ENCODE peak calls at places on chromosomes 1 and 21, in six cellular contexts. K is keratinocyte, S is endodermal cell, D is aorta, R is upper lobe of right lung, Q is IMR-90. Y is an unnamed sample.

GRCh38 chr1:243438815-243439214 is 183.0 kb downstream of the SDCCAG8 start:
- DNase-seq in K (no peak), S (no peak), D (no peak), R (no peak), Q (peak; percentile 17), Y (no peak)

GRCh38 chr1:247407180-247407616 is 8.8 kb upstream of the NLRP3 start:
- DNase-seq in K (no peak), S (no peak), D (peak; percentile 56), R (peak; percentile 73), Q (no peak), Y (no peak)

GRCh38 chr1:18528616-18529015 is 47.9 kb downstream of the KLHDC7A start:
- DNase-seq in K (no peak), S (no peak), D (no peak), R (no peak), Q (no peak), Y (no peak)

GRCh38 chr1:20530261-20530660 is 22.1 kb upstream of the FAM43B start:
- DNase-seq in K (no peak), S (no peak), D (no peak), R (no peak), Q (no peak), Y (no peak)

GRCh38 chr1:7705048-7705907 is 65.8 kb upstream of the VAMP3 start:
- DNase-seq in K (no peak), S (peak; percentile 82), D (peak; percentile 59), R (peak; percentile 76), Q (no peak), Y (peak; percentile 65)

GRCh38 chr1:25903986-25904385 is 2.2 kb downstream of the STMN1 start:
- DNase-seq in K (no peak), S (no peak), D (no peak), R (no peak), Q (no peak), Y (no peak)

GRCh38 chr1:63124666-63125191 is 197.6 kb upstream of the FOXD3 start:
- DNase-seq in K (no peak), S (no peak), D (no peak), R (no peak), Q (peak; percentile 70), Y (no peak)

GRCh38 chr1:165851034-165851658 is 23.7 kb downstream of the UCK2 start:
- DNase-seq in K (peak; percentile 44), S (no peak), D (no peak), R (no peak), Q (peak; percentile 40), Y (no peak)

GRCh38 chr1:54813479-54814147 is 12.5 kb upstream of the TTC22 start:
- DNase-seq in K (no peak), S (peak; percentile 76), D (no peak), R (no peak), Q (no peak), Y (no peak)

GRCh38 chr21:46304955-46305354 is 18.7 kb downstream of the C21orf58 start:
- DNase-seq in K (no peak), S (no peak), D (no peak), R (no peak), Q (no peak), Y (no peak)

GRCh38 chr1:37338658-37339057 is 135.7 kb upstream of the ZC3H12A start:
- DNase-seq in K (no peak), S (no peak), D (no peak), R (no peak), Q (no peak), Y (no peak)

GRCh38 chr1:245872475-245872874 is 634.6 kb downstream of the SMYD3 start:
- DNase-seq in K (no peak), S (no peak), D (no peak), R (no peak), Q (no peak), Y (no peak)

GRCh38 chr1:199452627-199453026 is 574.9 kb upstream of the NR5A2 start:
- DNase-seq in K (no peak), S (no peak), D (no peak), R (no peak), Q (no peak), Y (no peak)

GRCh38 chr1:51058863-51059262 is 43.2 kb upstream of the C1orf185 start:
- DNase-seq in K (no peak), S (peak; percentile 59), D (no peak), R (no peak), Q (peak; percentile 37), Y (no peak)

GRCh38 chr1:27366113-27366410 is 699 bp downstream of the MAP3K6 start:
- DNase-seq in K (no peak), S (peak; percentile 95), D (peak; percentile 94), R (peak; percentile 96), Q (peak; percentile 49), Y (peak; percentile 93)

GRCh38 chr1:221093903-221094865 is 214.9 kb downstream of the HLX start:
- DNase-seq in K (no peak), S (no peak), D (no peak), R (no peak), Q (no peak), Y (no peak)

GRCh38 chr1:223738465-223739365 is 26.4 kb downstream of the CAPN2 start:
- DNase-seq in K (no peak), S (no peak), D (no peak), R (peak; percentile 79), Q (no peak), Y (no peak)

GRCh38 chr1:26378088-26378878 is 5.7 kb upstream of the ZNF683 start:
- DNase-seq in K (peak; percentile 84), S (no peak), D (no peak), R (no peak), Q (peak; percentile 98), Y (no peak)

GRCh38 chr1:81231729-81232038 is 569.0 kb upstream of the ADGRL2 start:
- DNase-seq in K (no peak), S (no peak), D (no peak), R (no peak), Q (peak; percentile 11), Y (no peak)

GRCh38 chr1:41540886-41541591 is 56.6 kb upstream of the EDN2 start:
- DNase-seq in K (no peak), S (no peak), D (no peak), R (peak; percentile 67), Q (peak; percentile 52), Y (no peak)

GRCh38 chr1:244863491-244864252 is 671 bp downstream of the HNRNPU start:
- DNase-seq in K (no peak), S (no peak), D (peak; percentile 70), R (peak; percentile 81), Q (no peak), Y (peak; percentile 36)

GRCh38 chr21:38984982-38985422 is 179.3 kb downstream of the ETS2 start:
- DNase-seq in K (no peak), S (no peak), D (peak; percentile 62), R (no peak), Q (peak; percentile 86), Y (no peak)

GRCh38 chr1:227785812-227786608 is 29.5 kb upstream of the PRSS38 start:
- DNase-seq in K (no peak), S (peak; percentile 42), D (no peak), R (no peak), Q (no peak), Y (no peak)

DNA sequence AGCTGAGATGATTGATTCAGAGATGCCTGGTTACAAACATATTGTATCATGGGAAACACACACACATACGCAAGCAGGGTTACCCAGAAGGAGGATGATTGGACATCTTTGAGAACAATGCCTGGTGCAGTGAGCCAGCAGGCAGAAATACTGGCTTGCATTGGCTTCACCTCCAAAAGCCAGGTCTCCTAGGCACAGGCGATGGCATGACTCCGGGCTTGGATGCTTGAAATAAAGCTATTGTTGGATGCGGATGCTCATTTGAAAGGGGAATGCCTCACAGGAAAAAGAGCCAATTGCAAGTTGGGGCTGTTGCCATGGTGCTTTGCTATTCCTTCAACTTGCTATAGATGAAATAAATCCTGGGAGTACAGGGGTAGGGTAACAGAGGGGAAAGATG is 180.7 kb upstream of the SGIP1 start:
- DNase-seq in K (no peak), S (peak; percentile 73), D (no peak), R (no peak), Q (no peak), Y (no peak)
- H3K4me1 ChIP-seq in K (no peaks in the 10 kb centered on the region), S (peaks cover 47% of the 10 kb centered on the region), D (peaks cover 4% of the 10 kb centered on the region), R (peaks cover 53% of the 10 kb centered on the region), Q (peaks cover 17% of the 10 kb centered on the region), Y (peaks cover 21% of the 10 kb centered on the region)

GRCh38 chr1:38444311-38444710 is 397.7 kb upstream of the POU3F1 start:
- DNase-seq in K (peak; percentile 5), S (peak; percentile 44), D (no peak), R (no peak), Q (peak; percentile 69), Y (no peak)
- H3K27ac ChIP-seq in K (no peak overlapping the region), S (no peak overlapping the region), D (no peak overlapping the region), R (no peak overlapping the region), Q (no peak overlapping the region), Y (no peak overlapping the region)

DNA sequence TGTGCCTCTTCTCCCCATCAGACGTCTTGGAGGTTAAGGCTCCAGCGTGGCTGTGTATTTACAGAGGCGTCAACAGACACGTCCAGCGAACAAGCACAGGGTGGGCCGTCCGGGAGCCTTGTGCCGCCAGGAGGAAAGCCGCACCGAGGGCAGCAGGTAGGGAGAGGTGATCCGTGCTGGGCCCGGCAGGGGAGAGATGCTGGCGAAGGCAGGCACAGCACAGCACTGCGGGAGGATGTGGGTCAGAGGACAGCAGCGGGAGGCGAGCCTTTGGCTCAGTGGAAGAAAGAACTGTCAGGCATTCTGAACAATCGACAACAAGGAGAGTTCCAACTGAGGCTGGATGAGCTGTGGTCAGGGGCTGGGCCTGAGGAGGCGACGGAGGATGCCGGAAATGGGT is 144.1 kb upstream of the TNR start:
- DNase-seq in K (no peak), S (no peak), D (no peak), R (no peak), Q (no peak), Y (no peak)
- H3K27me3 ChIP-seq in K (no peaks in the 10 kb centered on the region), S (no peaks in the 10 kb centered on the region), D (no peaks in the 10 kb centered on the region), R (no peaks in the 10 kb centered on the region), Q (no peaks in the 10 kb centered on the region), Y (no peaks in the 10 kb centered on the region)

GRCh38 chr1:59680044-59680443 is 134.7 kb upstream of the HOOK1 start:
- DNase-seq in K (no peak), S (no peak), D (no peak), R (no peak), Q (no peak), Y (no peak)
- H3K4me1 ChIP-seq in K (peaks cover 12% of the 10 kb centered on the region), S (peaks cover 8% of the 10 kb centered on the region), D (no peaks in the 10 kb centered on the region), R (peaks cover 37% of the 10 kb centered on the region), Q (peaks cover 3% of the 10 kb centered on the region), Y (no peaks in the 10 kb centered on the region)

DNA sequence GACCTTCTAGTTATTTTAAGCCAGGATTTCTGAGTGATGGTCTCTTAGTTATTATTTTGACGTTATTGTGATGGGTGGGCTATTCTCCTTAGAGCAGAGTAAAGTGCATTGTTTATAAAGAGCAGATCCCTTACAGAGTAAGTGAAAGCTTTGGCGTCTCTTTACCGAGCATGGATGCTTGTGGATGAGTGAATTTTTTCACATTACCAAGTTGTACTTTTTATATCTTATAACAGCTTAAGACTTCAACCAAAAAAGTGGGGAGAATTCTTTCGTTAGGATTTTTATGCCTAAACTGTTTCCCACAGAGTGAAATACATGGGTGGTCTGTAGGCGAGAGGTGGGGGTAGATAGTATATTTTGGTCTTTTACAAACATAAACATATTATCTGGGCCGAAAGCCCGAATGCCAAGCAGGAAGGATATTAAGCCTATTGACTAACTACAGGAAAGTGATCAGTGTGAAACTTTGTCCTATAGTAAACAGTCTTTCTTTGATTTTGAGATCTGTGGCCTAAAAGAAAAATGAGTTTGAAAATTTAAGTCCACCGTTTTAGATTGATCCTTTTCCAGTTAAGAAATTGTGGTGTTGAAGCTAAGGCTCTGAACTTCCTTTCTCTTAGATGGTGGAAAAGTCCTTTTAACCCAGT is 279.0 kb upstream of the C1orf105 start:
- DNase-seq in K (no peak), S (no peak), D (no peak), R (no peak), Q (no peak), Y (no peak)
- H3K27ac ChIP-seq in K (no peak overlapping the region), S (no peak overlapping the region), D (peak overlapping the region; percentile 95), R (peak overlapping the region; percentile 27), Q (peak overlapping the region; percentile 26), Y (peak overlapping the region; percentile 88)